ENCODE peak calls at places on chromosomes 12 and 14, in nine cellular contexts. One of them, this sample, is unnamed.

GRCh38 chr12:71797506-71797905 is 42.1 kb upstream of the TBC1D15 start:
- DNase-seq in H9: no peak
- DNase-seq in head of caudate nucleus: no peak
- DNase-seq in NCI-H1694: no peak
- DNase-seq in left cardiac atrium: no peak
- DNase-seq in glutamatergic neuron: no peak
- DNase-seq in amniotic stem cell: no peak
- DNase-seq in NCI-H1092: no peak
- DNase-seq in stimulated activated CD4-positive, alpha-beta T cell treated with anti-CD3 and anti-CD28 coated beads, Interleukin-1b, Interleukin-23, amount 100 ng/mL, for 24 hours: no peak
- DNase-seq in this sample: no peak

GRCh38 chr14:59213368-59214315 is 25.2 kb downstream of the DAAM1 start:
- DNase-seq in H9: no peak
- DNase-seq in head of caudate nucleus: no peak
- DNase-seq in NCI-H1694: no peak
- DNase-seq in left cardiac atrium: no peak
- DNase-seq in glutamatergic neuron: no peak
- DNase-seq in amniotic stem cell: no peak
- DNase-seq in NCI-H1092: peak
- DNase-seq in stimulated activated CD4-positive, alpha-beta T cell treated with anti-CD3 and anti-CD28 coated beads, Interleukin-1b, Interleukin-23, amount 100 ng/mL, for 24 hours: no peak
- DNase-seq in this sample: no peak

GRCh38 chr12:117042171-117042809 is 56.9 kb downstream of the TESC start:
- DNase-seq in H9: no peak
- DNase-seq in head of caudate nucleus: no peak
- DNase-seq in NCI-H1694: no peak
- DNase-seq in left cardiac atrium: peak
- DNase-seq in glutamatergic neuron: no peak
- DNase-seq in amniotic stem cell: no peak
- DNase-seq in NCI-H1092: no peak
- DNase-seq in stimulated activated CD4-positive, alpha-beta T cell treated with anti-CD3 and anti-CD28 coated beads, Interleukin-1b, Interleukin-23, amount 100 ng/mL, for 24 hours: no peak
- DNase-seq in this sample: no peak

GRCh38 chr12:6552140-6552551 is 3.7 kb downstream of the IFFO1 start:
- DNase-seq in H9: peak
- DNase-seq in head of caudate nucleus: no peak
- DNase-seq in NCI-H1694: no peak
- DNase-seq in left cardiac atrium: peak
- DNase-seq in glutamatergic neuron: no peak
- DNase-seq in amniotic stem cell: no peak
- DNase-seq in NCI-H1092: no peak
- DNase-seq in stimulated activated CD4-positive, alpha-beta T cell treated with anti-CD3 and anti-CD28 coated beads, Interleukin-1b, Interleukin-23, amount 100 ng/mL, for 24 hours: no peak
- DNase-seq in this sample: no peak

GRCh38 chr12:58927112-58927511 is 6.8 kb upstream of the LRIG3 start:
- DNase-seq in H9: no peak
- DNase-seq in head of caudate nucleus: no peak
- DNase-seq in NCI-H1694: no peak
- DNase-seq in left cardiac atrium: no peak
- DNase-seq in glutamatergic neuron: no peak
- DNase-seq in amniotic stem cell: no peak
- DNase-seq in NCI-H1092: no peak
- DNase-seq in stimulated activated CD4-positive, alpha-beta T cell treated with anti-CD3 and anti-CD28 coated beads, Interleukin-1b, Interleukin-23, amount 100 ng/mL, for 24 hours: no peak
- DNase-seq in this sample: no peak

GRCh38 chr12:65937181-65937641 is 112.9 kb downstream of the HMGA2 start:
- DNase-seq in H9: no peak
- DNase-seq in head of caudate nucleus: no peak
- DNase-seq in NCI-H1694: no peak
- DNase-seq in left cardiac atrium: no peak
- DNase-seq in glutamatergic neuron: no peak
- DNase-seq in amniotic stem cell: no peak
- DNase-seq in NCI-H1092: no peak
- DNase-seq in stimulated activated CD4-positive, alpha-beta T cell treated with anti-CD3 and anti-CD28 coated beads, Interleukin-1b, Interleukin-23, amount 100 ng/mL, for 24 hours: no peak
- DNase-seq in this sample: no peak

GRCh38 chr14:32939254-32940065 is 781 bp downstream of the NPAS3 start:
- DNase-seq in H9: peak
- DNase-seq in head of caudate nucleus: peak
- DNase-seq in NCI-H1694: peak
- DNase-seq in left cardiac atrium: peak
- DNase-seq in glutamatergic neuron: peak
- DNase-seq in amniotic stem cell: peak
- DNase-seq in NCI-H1092: peak
- DNase-seq in stimulated activated CD4-positive, alpha-beta T cell treated with anti-CD3 and anti-CD28 coated beads, Interleukin-1b, Interleukin-23, amount 100 ng/mL, for 24 hours: no peak
- DNase-seq in this sample: no peak

GRCh38 chr12:124848621-124849380 is 14.9 kb downstream of the SCARB1 start:
- DNase-seq in H9: no peak
- DNase-seq in head of caudate nucleus: no peak
- DNase-seq in NCI-H1694: no peak
- DNase-seq in left cardiac atrium: no peak
- DNase-seq in glutamatergic neuron: no peak
- DNase-seq in amniotic stem cell: no peak
- DNase-seq in NCI-H1092: no peak
- DNase-seq in stimulated activated CD4-positive, alpha-beta T cell treated with anti-CD3 and anti-CD28 coated beads, Interleukin-1b, Interleukin-23, amount 100 ng/mL, for 24 hours: no peak
- DNase-seq in this sample: no peak

GRCh38 chr14:93328546-93328945 is 4.3 kb downstream of the BTBD7 start:
- DNase-seq in H9: no peak
- DNase-seq in head of caudate nucleus: no peak
- DNase-seq in NCI-H1694: no peak
- DNase-seq in left cardiac atrium: no peak
- DNase-seq in glutamatergic neuron: no peak
- DNase-seq in amniotic stem cell: no peak
- DNase-seq in NCI-H1092: no peak
- DNase-seq in stimulated activated CD4-positive, alpha-beta T cell treated with anti-CD3 and anti-CD28 coated beads, Interleukin-1b, Interleukin-23, amount 100 ng/mL, for 24 hours: no peak
- DNase-seq in this sample: no peak

GRCh38 chr12:951166-951565 is 1.7 kb upstream of the RAD52 start:
- DNase-seq in H9: no peak
- DNase-seq in head of caudate nucleus: no peak
- DNase-seq in NCI-H1694: no peak
- DNase-seq in left cardiac atrium: no peak
- DNase-seq in glutamatergic neuron: no peak
- DNase-seq in amniotic stem cell: no peak
- DNase-seq in NCI-H1092: no peak
- DNase-seq in stimulated activated CD4-positive, alpha-beta T cell treated with anti-CD3 and anti-CD28 coated beads, Interleukin-1b, Interleukin-23, amount 100 ng/mL, for 24 hours: no peak
- DNase-seq in this sample: no peak

GRCh38 chr14:56379956-56380355 is 199.6 kb upstream of the TMEM260 start:
- DNase-seq in H9: no peak
- DNase-seq in head of caudate nucleus: no peak
- DNase-seq in NCI-H1694: no peak
- DNase-seq in left cardiac atrium: no peak
- DNase-seq in glutamatergic neuron: no peak
- DNase-seq in amniotic stem cell: no peak
- DNase-seq in NCI-H1092: no peak
- DNase-seq in stimulated activated CD4-positive, alpha-beta T cell treated with anti-CD3 and anti-CD28 coated beads, Interleukin-1b, Interleukin-23, amount 100 ng/mL, for 24 hours: no peak
- DNase-seq in this sample: no peak

GRCh38 chr12:43111608-43112007 is 440.4 kb downstream of the ADAMTS20 start:
- DNase-seq in H9: no peak
- DNase-seq in head of caudate nucleus: no peak
- DNase-seq in NCI-H1694: no peak
- DNase-seq in left cardiac atrium: no peak
- DNase-seq in glutamatergic neuron: no peak
- DNase-seq in amniotic stem cell: no peak
- DNase-seq in NCI-H1092: no peak
- DNase-seq in stimulated activated CD4-positive, alpha-beta T cell treated with anti-CD3 and anti-CD28 coated beads, Interleukin-1b, Interleukin-23, amount 100 ng/mL, for 24 hours: no peak
- DNase-seq in this sample: no peak

GRCh38 chr14:61988240-61988639 is 226.0 kb downstream of the SNAPC1 start:
- DNase-seq in H9: no peak
- DNase-seq in head of caudate nucleus: no peak
- DNase-seq in NCI-H1694: no peak
- DNase-seq in left cardiac atrium: no peak
- DNase-seq in glutamatergic neuron: no peak
- DNase-seq in amniotic stem cell: no peak
- DNase-seq in NCI-H1092: no peak
- DNase-seq in stimulated activated CD4-positive, alpha-beta T cell treated with anti-CD3 and anti-CD28 coated beads, Interleukin-1b, Interleukin-23, amount 100 ng/mL, for 24 hours: no peak
- DNase-seq in this sample: no peak

GRCh38 chr12:29427964-29428363 is 47.0 kb upstream of the ERGIC2 start:
- DNase-seq in H9: no peak
- DNase-seq in head of caudate nucleus: no peak
- DNase-seq in NCI-H1694: no peak
- DNase-seq in left cardiac atrium: no peak
- DNase-seq in glutamatergic neuron: no peak
- DNase-seq in amniotic stem cell: no peak
- DNase-seq in NCI-H1092: no peak
- DNase-seq in stimulated activated CD4-positive, alpha-beta T cell treated with anti-CD3 and anti-CD28 coated beads, Interleukin-1b, Interleukin-23, amount 100 ng/mL, for 24 hours: no peak
- DNase-seq in this sample: no peak

GRCh38 chr12:108583971-108584370 is 13.9 kb downstream of the TMEM119 start:
- DNase-seq in H9: no peak
- DNase-seq in head of caudate nucleus: no peak
- DNase-seq in NCI-H1694: peak
- DNase-seq in left cardiac atrium: no peak
- DNase-seq in glutamatergic neuron: peak
- DNase-seq in amniotic stem cell: no peak
- DNase-seq in NCI-H1092: no peak
- DNase-seq in stimulated activated CD4-positive, alpha-beta T cell treated with anti-CD3 and anti-CD28 coated beads, Interleukin-1b, Interleukin-23, amount 100 ng/mL, for 24 hours: no peak
- DNase-seq in this sample: no peak

GRCh38 chr12:100174506-100174905 is 26.1 kb upstream of the ACTR6 start:
- DNase-seq in H9: no peak
- DNase-seq in head of caudate nucleus: no peak
- DNase-seq in NCI-H1694: no peak
- DNase-seq in left cardiac atrium: no peak
- DNase-seq in glutamatergic neuron: no peak
- DNase-seq in amniotic stem cell: no peak
- DNase-seq in NCI-H1092: no peak
- DNase-seq in stimulated activated CD4-positive, alpha-beta T cell treated with anti-CD3 and anti-CD28 coated beads, Interleukin-1b, Interleukin-23, amount 100 ng/mL, for 24 hours: no peak
- DNase-seq in this sample: peak

GRCh38 chr14:68880581-68881105 is 87.8 kb upstream of the ZFP36L1 start:
- DNase-seq in H9: no peak
- DNase-seq in head of caudate nucleus: no peak
- DNase-seq in NCI-H1694: no peak
- DNase-seq in left cardiac atrium: no peak
- DNase-seq in glutamatergic neuron: no peak
- DNase-seq in amniotic stem cell: no peak
- DNase-seq in NCI-H1092: no peak
- DNase-seq in stimulated activated CD4-positive, alpha-beta T cell treated with anti-CD3 and anti-CD28 coated beads, Interleukin-1b, Interleukin-23, amount 100 ng/mL, for 24 hours: no peak
- DNase-seq in this sample: no peak

GRCh38 chr12:131908082-131908715 is 13.8 kb downstream of the ULK1 start:
- DNase-seq in H9: no peak
- DNase-seq in head of caudate nucleus: no peak
- DNase-seq in NCI-H1694: no peak
- DNase-seq in left cardiac atrium: peak
- DNase-seq in glutamatergic neuron: no peak
- DNase-seq in amniotic stem cell: no peak
- DNase-seq in NCI-H1092: no peak
- DNase-seq in stimulated activated CD4-positive, alpha-beta T cell treated with anti-CD3 and anti-CD28 coated beads, Interleukin-1b, Interleukin-23, amount 100 ng/mL, for 24 hours: no peak
- DNase-seq in this sample: no peak

GRCh38 chr14:96795443-96795842 is 1.7 kb upstream of the VRK1 start:
- DNase-seq in H9: no peak
- DNase-seq in head of caudate nucleus: no peak
- DNase-seq in NCI-H1694: no peak
- DNase-seq in left cardiac atrium: no peak
- DNase-seq in glutamatergic neuron: no peak
- DNase-seq in amniotic stem cell: no peak
- DNase-seq in NCI-H1092: no peak
- DNase-seq in stimulated activated CD4-positive, alpha-beta T cell treated with anti-CD3 and anti-CD28 coated beads, Interleukin-1b, Interleukin-23, amount 100 ng/mL, for 24 hours: no peak
- DNase-seq in this sample: no peak

GRCh38 chr12:101414533-101415119 is 7.1 kb upstream of the ARL1 start:
- DNase-seq in H9: peak
- DNase-seq in head of caudate nucleus: no peak
- DNase-seq in NCI-H1694: no peak
- DNase-seq in left cardiac atrium: no peak
- DNase-seq in glutamatergic neuron: no peak
- DNase-seq in amniotic stem cell: peak
- DNase-seq in NCI-H1092: peak
- DNase-seq in stimulated activated CD4-positive, alpha-beta T cell treated with anti-CD3 and anti-CD28 coated beads, Interleukin-1b, Interleukin-23, amount 100 ng/mL, for 24 hours: no peak
- DNase-seq in this sample: peak

This sample was measured in bronchial epithelial cell.